ENCODE peak calls at places on chromosomes 13 and 19, in seven cellular contexts. A, S, K, X, G, W and R are unnamed samples.

GRCh38 chr19:17329061-17329767 is 5.4 kb downstream of the ANO8 start:
- DNase-seq in W (no peak), S (no peak), A (no peak), G (no peak), K (no peak), X (no peak), R (no peak)

GRCh38 chr19:47406711-47407416 is 12.5 kb downstream of the MEIS3 start:
- DNase-seq in W (no peak), S (no peak), A (peak), X (peak), K (no peak), G (no peak), R (no peak)

GRCh38 chr13:18952225-18953016 is 229.2 kb downstream of the TUBA3C start:
- DNase-seq in X (no peak), S (no peak), W (no peak), A (no peak), K (no peak), G (no peak), R (peak)

GRCh38 chr19:46950526-46951235 is 69.0 kb upstream of the NPAS1 start:
- DNase-seq in W (no peak), X (no peak), S (no peak), K (no peak), G (no peak), A (no peak), R (no peak)

GRCh38 chr13:108902557-108903155 is 273.2 kb downstream of the MYO16 start:
- DNase-seq in K (no peak), W (peak), S (no peak), G (no peak), A (no peak), X (no peak), R (no peak)

GRCh38 chr19:35868823-35869326 is 501 bp downstream of the APLP1 start:
- DNase-seq in A (no peak), K (no peak), X (no peak), W (no peak), S (no peak), G (no peak), R (no peak)

GRCh38 chr19:55777528-55777927 is 8.6 kb downstream of the RFPL4AL1 start:
- DNase-seq in G (no peak), X (no peak), K (no peak), W (no peak), A (no peak), S (no peak), R (no peak)

GRCh38 chr13:95301135-95301946 is at the start of gene ABCC4:
- DNase-seq in S (no peak), W (peak), K (peak), X (peak), G (peak), A (peak), R (peak)

GRCh38 chr13:67857581-67858310 is 627.6 kb upstream of the PCDH9 start:
- DNase-seq in A (no peak), W (no peak), S (no peak), K (no peak), X (no peak), G (no peak), R (no peak)

GRCh38 chr19:45816236-45817009 is 1.3 kb upstream of the RSPH6A start:
- DNase-seq in S (no peak), W (no peak), G (no peak), K (no peak), X (peak), A (no peak), R (no peak)

GRCh38 chr19:48672994-48673393 is at the start of gene NTN5:
- DNase-seq in W (no peak), G (no peak), A (no peak), S (no peak), K (no peak), X (no peak), R (no peak)
- TF ChIP-seq CTCF in W (no peak), G (no peak), A (no peak), S (no peak), K (no peak), X (no peak), R (no peak)

GRCh38 chr13:110369400-110369799 is 62.3 kb downstream of the COL4A2 start:
- DNase-seq in W (no peak), K (no peak), X (no peak), S (no peak), A (no peak), G (no peak), R (no peak)
- TF ChIP-seq CTCF in W (no peak), K (no peak), X (no peak), S (no peak), A (no peak), G (no peak), R (no peak)

GRCh38 chr19:18496167-18496979 is 25.5 kb downstream of the ELL start:
- DNase-seq in K (peak), A (peak), S (no peak), W (peak), G (peak), X (no peak), R (peak)
- TF ChIP-seq CTCF in K (no peak), A (no peak), S (no peak), W (peak), G (peak), X (no peak), R (no peak)

GRCh38 chr13:45327253-45327954 is 13.6 kb downstream of the TPT1 start:
- DNase-seq in G (no peak), A (no peak), K (no peak), W (no peak), X (no peak), S (no peak), R (no peak)
- TF ChIP-seq CTCF in G (no peak), A (no peak), K (no peak), W (no peak), X (no peak), S (no peak), R (no peak)

DNA sequence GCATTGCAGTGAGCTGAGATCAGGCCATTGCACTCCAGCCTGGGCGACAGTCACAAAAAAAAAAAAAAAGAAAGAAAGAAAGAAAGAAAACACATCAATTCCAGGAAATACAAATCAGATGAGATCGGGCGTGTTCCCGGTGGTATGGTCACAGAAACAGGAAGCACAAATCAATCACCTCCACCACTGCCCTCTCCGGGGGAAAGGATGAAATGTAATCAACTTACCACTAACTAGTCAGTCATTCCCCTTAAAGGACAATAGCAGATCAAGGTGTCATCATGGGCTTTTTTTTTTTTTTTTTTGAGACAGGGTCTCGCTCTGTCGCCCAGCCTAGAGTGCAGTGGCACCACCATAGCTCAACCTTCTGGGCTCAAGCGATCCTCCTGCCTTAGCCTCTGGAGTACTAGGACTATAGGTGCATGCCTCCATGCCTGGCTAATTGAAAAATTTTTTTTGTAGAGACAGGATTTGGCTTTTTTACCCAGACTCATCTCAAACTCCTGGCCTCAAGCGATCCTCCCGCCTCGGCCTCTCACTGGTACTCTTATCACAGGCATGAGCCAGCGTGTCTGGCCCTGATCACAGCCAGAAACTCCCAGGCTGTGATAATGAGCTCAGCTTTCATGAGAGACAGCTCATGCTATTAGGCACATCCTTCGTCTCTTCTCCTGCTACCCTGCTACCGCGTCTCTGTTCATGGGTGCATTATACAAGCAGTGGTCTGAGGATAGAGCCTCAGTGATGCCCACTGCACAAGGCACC is 6.8 kb upstream of the DPRX start:
- DNase-seq in W (no peak), A (no peak), S (no peak), K (no peak), X (no peak), G (no peak), R (no peak)
- TF ChIP-seq CTCF in W (no peak), A (no peak), S (no peak), K (no peak), X (no peak), G (no peak), R (no peak)